ENCODE peak calls at places on chromosomes 1 and 21, in six cellular contexts. F, H, R, Q, Y and K are unnamed samples. For H3K4me1, the result is how much of the 10 kb centered on the place peaks cover.

GRCh38 chr1:119276558-119276957 is 92.0 kb upstream of the HAO2 start:
- DNase-seq in F (no peak), H (no peak), R (no peak), Q (no peak), Y (no peak), K (no peak)

GRCh38 chr1:159959451-159959850 is 5.4 kb upstream of the SLAMF9 start:
- DNase-seq in F (no peak), H (no peak), R (no peak), Q (no peak), Y (no peak), K (no peak)

GRCh38 chr1:3319874-3320245 is 134.6 kb upstream of the ARHGEF16 start:
- DNase-seq in F (peak), H (peak), R (no peak), Q (peak), Y (no peak), K (no peak)

GRCh38 chr1:230548997-230549396 is 93.3 kb upstream of the COG2 start:
- DNase-seq in F (no peak), H (no peak), R (no peak), Q (no peak), Y (no peak), K (no peak)

GRCh38 chr1:204080163-204080903 is 7.4 kb downstream of the SOX13 start:
- DNase-seq in F (no peak), H (peak), R (peak), Q (peak), Y (peak), K (no peak)

GRCh38 chr21:44647222-44647552 is 973 bp downstream of the KRTAP10-11 start:
- DNase-seq in F (no peak), H (no peak), R (no peak), Q (no peak), Y (no peak), K (no peak)

GRCh38 chr1:217525773-217526490 is 105.0 kb downstream of the GPATCH2 start:
- DNase-seq in F (no peak), H (no peak), R (no peak), Q (no peak), Y (no peak), K (no peak)

GRCh38 chr1:5908461-5909375 is 83.5 kb downstream of the NPHP4 start:
- DNase-seq in F (no peak), H (no peak), R (no peak), Q (no peak), Y (no peak), K (no peak)

GRCh38 chr1:88272216-88272615 is 411.9 kb upstream of the PKN2 start:
- DNase-seq in F (no peak), H (no peak), R (no peak), Q (no peak), Y (no peak), K (no peak)

GRCh38 chr1:8317647-8318360 is at the start of gene SLC45A1:
- DNase-seq in F (peak), H (peak), R (peak), Q (peak), Y (peak), K (peak)

GRCh38 chr1:13863701-13864100 is 163.7 kb downstream of the PRDM2 start:
- DNase-seq in F (no peak), H (no peak), R (no peak), Q (no peak), Y (no peak), K (no peak)

GRCh38 chr1:228378453-228379164 is 28.0 kb downstream of the TRIM11 start:
- DNase-seq in F (peak), H (peak), R (peak), Q (peak), Y (peak), K (no peak)

GRCh38 chr1:23556661-23557470 is 2.4 kb downstream of the ID3 start:
- DNase-seq in F (no peak), H (no peak), R (no peak), Q (no peak), Y (no peak), K (no peak)

GRCh38 chr1:65729308-65729707 is 63.4 kb upstream of the PDE4B start:
- DNase-seq in F (no peak), H (no peak), R (no peak), Q (no peak), Y (no peak), K (no peak)

GRCh38 chr1:209655412-209655811 is 3.2 kb upstream of the LAMB3 start:
- DNase-seq in F (no peak), H (no peak), R (no peak), Q (no peak), Y (no peak), K (no peak)
- H3K4me1 ChIP-seq in F (under half), H (under half), R (under half), Q (under half), Y (under half), K (under half)

GRCh38 chr1:212515329-212515760 is 82.6 kb downstream of the NENF start:
- DNase-seq in F (no peak), H (no peak), R (no peak), Q (no peak), Y (no peak), K (no peak)

GRCh38 chr1:212520746-212521145 is 87.8 kb upstream of the ATF3 start:
- DNase-seq in F (no peak), H (no peak), R (no peak), Q (no peak), Y (no peak), K (no peak)

GRCh38 chr1:212519131-212519530 is 86.4 kb downstream of the NENF start:
- DNase-seq in F (no peak), H (no peak), R (no peak), Q (no peak), Y (no peak), K (no peak)

GRCh38 chr1:212520299-212520698 is 87.6 kb downstream of the NENF start:
- DNase-seq in F (no peak), H (no peak), R (no peak), Q (no peak), Y (no peak), K (no peak)

DNA sequence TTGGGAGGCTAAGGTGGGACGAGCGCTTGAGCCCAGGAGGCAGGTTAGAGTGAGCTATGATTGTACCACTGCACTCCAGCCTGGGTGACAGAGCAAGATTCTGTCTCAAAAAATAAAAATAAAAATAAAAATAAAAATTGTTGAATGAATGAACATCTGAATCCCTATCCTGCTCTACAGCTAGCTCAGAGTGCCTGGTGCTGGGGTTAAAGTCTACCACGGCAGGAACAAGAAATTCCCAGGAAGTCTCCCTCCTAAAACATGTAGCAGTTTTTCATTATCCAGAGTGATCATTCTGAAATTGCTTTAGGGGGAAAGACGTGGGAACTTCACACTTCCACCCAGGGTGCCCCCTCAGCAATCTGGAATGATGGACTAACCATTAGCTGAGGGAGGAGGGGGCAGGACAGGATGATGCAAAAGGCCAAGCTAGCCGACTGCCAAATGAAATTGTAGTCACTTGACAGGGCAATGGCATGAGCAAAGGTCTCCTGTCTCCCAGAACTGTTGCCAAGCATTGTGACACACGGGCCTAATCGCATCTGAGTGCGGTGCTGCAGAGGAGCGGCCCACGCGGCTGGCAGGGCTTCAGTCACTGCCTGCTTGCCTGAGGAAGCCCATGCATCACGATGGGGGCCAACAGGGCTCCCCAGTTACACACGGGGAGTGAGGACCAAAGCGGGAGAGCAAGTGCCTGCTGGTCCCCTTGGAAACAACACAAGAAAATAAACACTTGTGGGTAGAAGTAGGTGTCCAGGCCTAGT is 85.7 kb downstream of the NENF start:
- DNase-seq in F (no peak), H (no peak), R (peak), Q (peak), Y (no peak), K (no peak)
- H3K27ac ChIP-seq in F (no peak), H (no peak), R (peak), Q (no peak), Y (no peak), K (no peak)

GRCh38 chr1:85047472-85048295 is 616 bp downstream of the MCOLN3 start:
- DNase-seq in F (peak), H (no peak), R (peak), Q (no peak), Y (no peak), K (no peak)
- H3K4me3 ChIP-seq in F (no peak), H (peak), R (peak), Q (peak), Y (peak), K (peak)

GRCh38 chr1:200411406-200412257 is 1.8 kb upstream of the ZNF281 start:
- DNase-seq in F (no peak), H (no peak), R (no peak), Q (no peak), Y (no peak), K (no peak)

GRCh38 chr1:200410566-200410878 is 686 bp upstream of the ZNF281 start:
- DNase-seq in F (peak), H (no peak), R (no peak), Q (no peak), Y (no peak), K (no peak)

GRCh38 chr1:200409203-200409760 is 554 bp downstream of the ZNF281 start:
- DNase-seq in F (peak), H (peak), R (peak), Q (peak), Y (no peak), K (peak)

GRCh38 chr1:200406161-200406797 is 3.6 kb downstream of the ZNF281 start:
- DNase-seq in F (no peak), H (peak), R (no peak), Q (no peak), Y (no peak), K (no peak)

GRCh38 chr1:200409761-200410565 is at the start of gene ZNF281:
- DNase-seq in F (peak), H (peak), R (peak), Q (peak), Y (peak), K (peak)
- H3K4me1 ChIP-seq in F (under half), H (under half), R (under half), Q (under half), Y (under half), K (under half)

DNA sequence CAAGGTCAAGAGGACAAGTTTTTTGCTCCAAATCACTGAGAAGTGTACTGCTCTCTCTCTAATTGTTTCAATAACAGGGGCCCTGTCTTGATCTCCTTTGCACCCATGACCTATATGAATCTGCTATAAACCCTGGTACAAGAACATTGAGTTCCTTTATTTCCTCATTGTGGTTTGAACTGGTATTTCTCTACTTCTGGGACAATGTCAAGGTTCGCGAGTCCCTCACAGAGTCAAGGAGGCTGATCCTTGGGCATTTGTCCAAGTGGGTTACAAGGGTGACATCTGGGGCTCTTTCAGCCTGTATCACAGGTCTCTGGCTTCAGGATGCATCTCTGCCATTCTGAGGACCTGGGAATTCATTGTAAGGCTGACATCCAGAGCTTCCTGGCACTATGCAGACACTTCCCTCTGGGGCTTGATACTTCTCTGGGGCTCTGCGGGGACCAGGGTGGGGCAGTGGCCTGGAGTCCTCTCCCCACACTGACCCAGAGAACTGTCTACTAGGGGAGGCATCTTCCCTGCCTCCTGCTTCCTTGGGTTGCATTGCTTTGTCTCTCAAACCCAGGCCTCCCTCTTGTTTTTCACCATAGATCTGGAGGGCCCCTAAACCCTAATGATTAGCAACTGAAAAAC is 22.5 kb upstream of the ZNF648 start:
- DNase-seq in F (no peak), H (no peak), R (no peak), Q (no peak), Y (no peak), K (no peak)
- H3K27ac ChIP-seq in F (no peak), H (no peak), R (no peak), Q (peak), Y (peak), K (no peak)

GRCh38 chr1:205283270-205284147 is 38.0 kb downstream of the NUAK2 start:
- DNase-seq in F (no peak), H (no peak), R (no peak), Q (no peak), Y (no peak), K (no peak)
- H3K4me3 ChIP-seq in F (no peak), H (no peak), R (no peak), Q (no peak), Y (no peak), K (no peak)